ENCODE peak calls at places on chromosomes 3 and 15, in five cellular contexts. One of them, this sample, is unnamed.

GRCh38 chr3:170714562-170715535 is 129.0 kb upstream of the SLC7A14 start:
- DNase-seq in heart right ventricle: no peak
- DNase-seq in A673: no peak
- DNase-seq in ovary: no peak
- DNase-seq in esophagus squamous epithelium: no peak
- DNase-seq in this sample: no peak

GRCh38 chr3:194087995-194088841 is 47.7 kb upstream of the HES1 start:
- DNase-seq in heart right ventricle: no peak
- DNase-seq in A673: peak
- DNase-seq in ovary: no peak
- DNase-seq in esophagus squamous epithelium: no peak
- DNase-seq in this sample: no peak

GRCh38 chr3:3023106-3023505 is 87.1 kb downstream of the IL5RA start:
- DNase-seq in heart right ventricle: no peak
- DNase-seq in A673: peak
- DNase-seq in ovary: no peak
- DNase-seq in esophagus squamous epithelium: no peak
- DNase-seq in this sample: no peak

GRCh38 chr3:142633073-142633472 is 36.9 kb downstream of the PLS1 start:
- DNase-seq in heart right ventricle: no peak
- DNase-seq in A673: peak
- DNase-seq in ovary: no peak
- DNase-seq in esophagus squamous epithelium: no peak
- DNase-seq in this sample: no peak

GRCh38 chr3:187450791-187451190 is 82.6 kb downstream of the RTP4 start:
- DNase-seq in heart right ventricle: no peak
- DNase-seq in A673: no peak
- DNase-seq in ovary: no peak
- DNase-seq in esophagus squamous epithelium: no peak
- DNase-seq in this sample: no peak

GRCh38 chr3:15815696-15816095 is 17.9 kb upstream of the ANKRD28 start:
- DNase-seq in heart right ventricle: no peak
- DNase-seq in A673: peak
- DNase-seq in ovary: no peak
- DNase-seq in esophagus squamous epithelium: no peak
- DNase-seq in this sample: peak

GRCh38 chr15:42352401-42352800 is 6.9 kb upstream of the CAPN3 start:
- DNase-seq in heart right ventricle: no peak
- DNase-seq in A673: no peak
- DNase-seq in ovary: peak
- DNase-seq in esophagus squamous epithelium: no peak
- DNase-seq in this sample: no peak

GRCh38 chr3:197025736-197026480 is 3.7 kb downstream of the MELTF start:
- DNase-seq in heart right ventricle: no peak
- DNase-seq in A673: no peak
- DNase-seq in ovary: no peak
- DNase-seq in esophagus squamous epithelium: no peak
- DNase-seq in this sample: no peak

GRCh38 chr3:194204793-194205065 is 68.8 kb downstream of the HES1 start:
- DNase-seq in heart right ventricle: no peak
- DNase-seq in A673: no peak
- DNase-seq in ovary: no peak
- DNase-seq in esophagus squamous epithelium: no peak
- DNase-seq in this sample: no peak

GRCh38 chr3:10255835-10256234 is 7.6 kb downstream of the TATDN2 start:
- DNase-seq in heart right ventricle: no peak
- DNase-seq in A673: no peak
- DNase-seq in ovary: no peak
- DNase-seq in esophagus squamous epithelium: no peak
- DNase-seq in this sample: no peak

GRCh38 chr3:41715376-41715775 is 246.5 kb downstream of the ULK4 start:
- DNase-seq in heart right ventricle: no peak
- DNase-seq in A673: no peak
- DNase-seq in ovary: no peak
- DNase-seq in esophagus squamous epithelium: no peak
- DNase-seq in this sample: no peak

GRCh38 chr3:171776839-171777607 is 33.3 kb downstream of the PLD1 start:
- DNase-seq in heart right ventricle: no peak
- DNase-seq in A673: no peak
- DNase-seq in ovary: no peak
- DNase-seq in esophagus squamous epithelium: no peak
- DNase-seq in this sample: no peak

GRCh38 chr15:31341036-31341435 is 14.4 kb downstream of the KLF13 start:
- DNase-seq in heart right ventricle: no peak
- DNase-seq in A673: no peak
- DNase-seq in ovary: no peak
- DNase-seq in esophagus squamous epithelium: no peak
- DNase-seq in this sample: no peak

GRCh38 chr15:75153084-75153483 is 48.6 kb upstream of the C15orf39 start:
- DNase-seq in heart right ventricle: no peak
- DNase-seq in A673: peak
- DNase-seq in ovary: no peak
- DNase-seq in esophagus squamous epithelium: no peak
- DNase-seq in this sample: no peak

GRCh38 chr3:12027199-12027598 is 23.0 kb downstream of the SYN2 start:
- DNase-seq in heart right ventricle: no peak
- DNase-seq in A673: no peak
- DNase-seq in ovary: no peak
- DNase-seq in esophagus squamous epithelium: no peak
- DNase-seq in this sample: no peak

GRCh38 chr3:12025584-12025983 is 21.4 kb downstream of the SYN2 start:
- DNase-seq in heart right ventricle: no peak
- DNase-seq in A673: no peak
- DNase-seq in ovary: no peak
- DNase-seq in esophagus squamous epithelium: no peak
- DNase-seq in this sample: no peak

GRCh38 chr3:12024959-12025570 is 20.9 kb downstream of the SYN2 start:
- DNase-seq in heart right ventricle: no peak
- DNase-seq in A673: no peak
- DNase-seq in ovary: no peak
- DNase-seq in esophagus squamous epithelium: no peak
- DNase-seq in this sample: no peak
- TF ChIP-seq CTCF in heart right ventricle: no peak
- TF ChIP-seq CTCF in A673: no peak
- TF ChIP-seq CTCF in ovary: no peak
- TF ChIP-seq CTCF in esophagus squamous epithelium: no peak
- TF ChIP-seq CTCF in this sample: no peak

DNA sequence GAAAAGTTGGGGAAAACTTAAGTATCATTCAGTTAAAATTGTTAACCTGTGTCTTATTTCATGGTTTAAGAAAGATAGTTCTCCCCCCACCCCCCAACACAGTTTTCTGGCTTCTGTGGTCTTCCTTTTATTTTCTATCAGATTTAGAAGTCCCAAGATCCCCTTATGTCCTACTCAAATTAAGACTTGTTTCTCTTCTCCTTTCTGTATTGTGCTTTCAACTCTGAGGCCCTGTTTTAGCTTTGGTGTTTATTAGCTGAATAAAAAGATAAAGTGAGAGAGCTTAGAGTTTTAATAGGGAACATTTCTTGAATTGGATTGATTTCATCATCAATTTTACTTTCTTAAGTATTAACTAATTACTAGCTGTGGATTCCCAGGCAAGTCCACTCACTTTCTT is 62.6 kb downstream of the AKAP13 start:
- DNase-seq in heart right ventricle: no peak
- DNase-seq in A673: no peak
- DNase-seq in ovary: no peak
- DNase-seq in esophagus squamous epithelium: no peak
- DNase-seq in this sample: no peak
- H3K27ac ChIP-seq in heart right ventricle: peak
- H3K27ac ChIP-seq in A673: no peak
- H3K27ac ChIP-seq in ovary: no peak
- H3K27ac ChIP-seq in esophagus squamous epithelium: peak
- H3K27ac ChIP-seq in this sample: no peak

GRCh38 chr3:114079761-114080160 is 23.2 kb downstream of the QTRT2 start:
- DNase-seq in heart right ventricle: no peak
- DNase-seq in A673: no peak
- DNase-seq in ovary: no peak
- DNase-seq in esophagus squamous epithelium: no peak
- DNase-seq in this sample: peak
- H3K4me3 ChIP-seq in heart right ventricle: peak
- H3K4me3 ChIP-seq in A673: no peak
- H3K4me3 ChIP-seq in ovary: no peak
- H3K4me3 ChIP-seq in esophagus squamous epithelium: no peak
- H3K4me3 ChIP-seq in this sample: peak

GRCh38 chr3:98114264-98114663 is 16.3 kb upstream of the OR5H1 start:
- DNase-seq in heart right ventricle: no peak
- DNase-seq in A673: no peak
- DNase-seq in ovary: no peak
- DNase-seq in esophagus squamous epithelium: no peak
- DNase-seq in this sample: no peak
- TF ChIP-seq CTCF in heart right ventricle: no peak
- TF ChIP-seq CTCF in A673: no peak
- TF ChIP-seq CTCF in ovary: no peak
- TF ChIP-seq CTCF in esophagus squamous epithelium: no peak
- TF ChIP-seq CTCF in this sample: no peak

GRCh38 chr3:123416647-123417046 is 32.2 kb downstream of the ADCY5 start:
- DNase-seq in heart right ventricle: no peak
- DNase-seq in A673: no peak
- DNase-seq in ovary: no peak
- DNase-seq in esophagus squamous epithelium: no peak
- DNase-seq in this sample: no peak

GRCh38 chr3:123421353-123422174 is 27.3 kb downstream of the ADCY5 start:
- DNase-seq in heart right ventricle: peak
- DNase-seq in A673: peak
- DNase-seq in ovary: peak
- DNase-seq in esophagus squamous epithelium: no peak
- DNase-seq in this sample: no peak

GRCh38 chr3:123420416-123420968 is 28.4 kb downstream of the ADCY5 start:
- DNase-seq in heart right ventricle: no peak
- DNase-seq in A673: no peak
- DNase-seq in ovary: no peak
- DNase-seq in esophagus squamous epithelium: no peak
- DNase-seq in this sample: no peak

GRCh38 chr3:123419850-123420292 is 29.0 kb downstream of the ADCY5 start:
- DNase-seq in heart right ventricle: peak
- DNase-seq in A673: no peak
- DNase-seq in ovary: no peak
- DNase-seq in esophagus squamous epithelium: no peak
- DNase-seq in this sample: no peak

GRCh38 chr3:123419156-123419849 is 29.6 kb downstream of the ADCY5 start:
- DNase-seq in heart right ventricle: no peak
- DNase-seq in A673: peak
- DNase-seq in ovary: no peak
- DNase-seq in esophagus squamous epithelium: no peak
- DNase-seq in this sample: no peak
- H3K27ac ChIP-seq in heart right ventricle: peak
- H3K27ac ChIP-seq in A673: no peak
- H3K27ac ChIP-seq in ovary: no peak
- H3K27ac ChIP-seq in esophagus squamous epithelium: peak
- H3K27ac ChIP-seq in this sample: no peak